ENCODE peak calls at places on chromosome 6, in four cellular contexts. K is GM12878, L is K562, W is HepG2. U is an unnamed sample.

GRCh38 chr6:149235130-149235561 is 82.4 kb upstream of the TAB2 start:
- DNase-seq in K (peak), L (no peak), W (peak), U (peak)

GRCh38 chr6:52390361-52390727 is 28.4 kb downstream of the PAQR8 start:
- DNase-seq in K (peak), L (peak), W (peak), U (no peak)

GRCh38 chr6:30687659-30688431 is 1.4 kb upstream of the PPP1R18 start:
- DNase-seq in K (no peak), L (peak), W (no peak), U (no peak)

GRCh38 chr6:104462811-104463599 is 396.7 kb downstream of the HACE1 start:
- DNase-seq in K (no peak), L (no peak), W (peak), U (no peak)

GRCh38 chr6:79947191-79948173 is at the start of gene ELOVL4:
- DNase-seq in K (no peak), L (no peak), W (no peak), U (peak)

GRCh38 chr6:104956663-104957294 is at the start of gene LIN28B:
- DNase-seq in K (no peak), L (peak), W (peak), U (peak)

GRCh38 chr6:136290406-136291010 is 862 bp upstream of the BCLAF1 start:
- DNase-seq in K (peak), L (peak), W (peak), U (peak)

GRCh38 chr6:134449781-134450180 is 131.9 kb upstream of the SGK1 start:
- DNase-seq in K (no peak), L (no peak), W (no peak), U (no peak)

DNA sequence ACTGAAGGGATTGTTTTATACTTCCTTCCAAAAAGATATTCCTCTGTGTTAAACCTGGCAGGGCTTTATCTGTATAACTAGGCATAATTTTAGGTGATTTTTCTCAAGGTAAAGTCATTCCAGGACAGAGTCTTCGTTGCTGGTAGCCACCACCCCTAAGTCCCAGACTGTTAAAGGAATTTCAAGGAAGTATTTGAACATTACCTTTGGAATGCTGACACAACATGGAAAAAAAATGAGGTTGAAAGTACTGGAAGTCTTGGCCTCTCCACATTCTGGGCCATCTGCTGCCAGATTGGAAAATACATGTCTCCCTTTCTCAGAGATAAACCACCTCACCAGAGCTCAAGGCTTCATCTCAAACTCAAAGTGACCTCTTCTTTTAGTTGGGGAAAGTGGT is 27.0 kb upstream of the ETV7 start:
- DNase-seq in K (no peak), L (no peak), W (no peak), U (no peak)
- TF ChIP-seq TARDBP in K (no peak), L (no peak), W (no peak), U (no peak)

GRCh38 chr6:81751388-81752083 is 945 bp downstream of the TENT5A start:
- DNase-seq in K (no peak), L (no peak), W (peak), U (peak)
- TF ChIP-seq BHLHE40 in K (no peak), L (no peak), W (no peak), U (no peak)

DNA sequence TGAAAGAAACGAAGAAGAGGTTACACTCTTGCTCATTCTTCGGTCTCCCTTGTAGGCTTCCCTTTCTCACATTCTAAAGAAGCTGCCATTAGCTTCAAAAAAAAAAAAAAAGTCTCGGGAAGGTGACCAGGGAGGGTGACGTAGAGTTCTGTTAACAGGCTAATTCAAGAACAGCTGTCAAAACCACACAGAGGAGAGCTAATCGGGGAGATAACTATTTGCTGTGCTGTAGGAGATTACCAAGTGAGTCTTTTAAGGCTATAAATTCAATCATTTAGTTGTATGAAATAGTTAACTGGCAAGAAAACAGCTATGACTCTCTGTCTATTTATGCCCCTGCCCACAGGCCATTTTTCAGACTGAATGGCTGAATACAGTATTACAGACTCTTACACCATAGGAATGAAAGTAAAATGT is 256.8 kb downstream of the SYNE1 start:
- DNase-seq in K (no peak), L (no peak), W (peak), U (no peak)
- TF ChIP-seq TARDBP in K (no peak), L (no peak), W (no peak), U (no peak)

GRCh38 chr6:128516514-128516898 is 3.9 kb downstream of the PTPRK start:
- DNase-seq in K (no peak), L (no peak), W (peak), U (peak)
- TF ChIP-seq BHLHE40 in K (no peak), L (no peak), W (no peak), U (no peak)

DNA sequence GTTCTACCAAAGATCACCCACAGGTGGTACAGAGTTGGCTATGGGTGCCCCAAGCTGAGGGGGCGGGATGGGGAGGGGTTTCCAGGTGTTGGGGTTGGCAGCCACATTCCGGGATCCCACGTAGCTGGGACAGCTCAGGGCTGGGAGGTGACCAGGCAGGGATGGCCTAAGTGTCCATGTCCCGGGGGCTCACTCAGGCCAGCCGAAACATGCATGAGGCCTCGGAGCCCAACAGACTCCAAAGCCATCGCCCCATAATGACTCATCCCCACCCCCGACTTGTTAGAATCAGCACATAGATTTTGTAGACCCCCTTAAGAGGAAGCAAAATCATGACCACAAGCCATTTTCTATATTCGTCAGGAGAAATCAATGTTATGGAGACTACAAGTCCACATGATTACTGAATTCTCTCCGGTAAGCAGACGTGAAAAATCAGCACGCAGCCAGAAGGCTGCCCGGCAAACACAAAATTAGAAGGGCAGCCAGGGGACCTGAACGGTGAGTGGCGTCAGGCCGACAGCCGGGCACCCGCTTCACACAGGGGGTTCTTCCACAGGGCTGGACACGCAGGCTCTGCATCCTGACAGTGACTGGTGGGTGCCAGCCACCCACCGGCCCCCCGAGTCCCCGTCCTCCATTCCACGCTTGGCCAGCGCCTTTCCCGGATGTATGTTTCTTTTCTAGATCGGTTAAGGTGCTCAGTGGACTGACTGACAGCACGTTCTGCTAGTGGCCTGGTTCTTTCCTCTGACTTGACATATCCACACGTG is 81.2 kb downstream of the RAMACL start:
- DNase-seq in K (no peak), L (no peak), W (no peak), U (no peak)
- TF ChIP-seq TARDBP in K (no peak), L (no peak), W (no peak), U (no peak)

DNA sequence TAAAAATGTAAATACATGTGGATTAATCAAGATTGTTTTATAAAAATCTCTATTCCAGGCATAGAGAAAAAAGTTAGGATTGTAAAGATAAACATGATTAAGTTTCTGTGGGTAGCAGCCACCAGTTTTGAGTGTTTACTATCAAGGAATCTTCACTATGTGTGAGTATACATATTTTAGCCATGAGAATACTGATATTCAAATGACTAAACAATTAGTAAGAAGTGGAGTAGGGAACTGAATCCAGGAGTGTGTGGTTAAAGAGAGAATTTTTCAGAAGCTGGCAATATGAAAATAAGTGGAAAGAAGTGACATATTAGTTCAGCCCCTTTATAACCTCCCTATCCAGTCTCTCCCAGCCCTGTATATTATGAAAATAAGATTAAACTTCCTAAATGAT is 10.3 kb downstream of the ELOVL2 start:
- DNase-seq in K (no peak), L (no peak), W (no peak), U (no peak)
- TF ChIP-seq BHLHE40 in K (no peak), L (no peak), W (no peak), U (no peak)

GRCh38 chr6:44598679-44599078 is 211.2 kb downstream of the CDC5L start:
- DNase-seq in K (no peak), L (no peak), W (no peak), U (no peak)

GRCh38 chr6:44593539-44593944 is 206.0 kb downstream of the CDC5L start:
- DNase-seq in K (peak), L (peak), W (peak), U (peak)

GRCh38 chr6:44590471-44590870 is 203.0 kb downstream of the CDC5L start:
- DNase-seq in K (no peak), L (no peak), W (no peak), U (no peak)

DNA sequence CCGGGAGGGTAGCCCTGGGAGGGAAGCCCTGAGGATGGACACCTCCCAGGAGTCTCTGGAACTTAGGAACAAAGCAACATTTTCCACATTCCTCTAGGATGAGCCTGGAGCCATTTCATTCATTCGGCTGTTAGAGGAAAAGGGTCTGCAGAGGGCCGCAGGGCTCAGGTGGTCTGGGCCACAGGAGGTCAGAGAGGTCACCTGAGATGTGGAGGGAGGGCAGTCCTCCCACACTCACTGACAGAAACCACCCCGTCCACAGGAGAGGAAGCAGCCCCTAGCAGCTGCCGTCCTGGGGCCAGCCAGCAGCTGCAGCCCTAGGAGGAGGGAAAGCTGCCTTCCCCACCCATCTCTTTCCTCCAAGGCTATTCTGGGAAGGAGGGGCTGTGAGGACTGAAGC is 207.0 kb downstream of the CDC5L start:
- DNase-seq in K (no peak), L (no peak), W (no peak), U (no peak)
- TF ChIP-seq TARDBP in K (no peak), L (no peak), W (no peak), U (no peak)

GRCh38 chr6:120198033-120198432 is 848.5 kb upstream of the MAN1A1 start:
- DNase-seq in K (no peak), L (no peak), W (peak), U (no peak)
- TF ChIP-seq BHLHE40 in K (no peak), L (no peak), W (no peak), U (no peak)

U was measured in HEK293T.